ENCODE peak calls at places on chromosomes 11 and 22, in nine cellular contexts. O, E, G, I, Q, V, F, M and P are unnamed samples.

GRCh38 chr11:126343051-126343450 is 12.4 kb upstream of the ST3GAL4 start:
- DNase-seq in Q (no peak), E (no peak), O (no peak), M (no peak), F (no peak), V (no peak), I (no peak), G (no peak), P (no peak)

GRCh38 chr11:68892576-68892975 is 11.1 kb downstream of the MRPL21 start:
- DNase-seq in Q (no peak), V (no peak), G (no peak), M (no peak), F (no peak), I (peak), O (no peak), E (no peak), P (no peak)

GRCh38 chr11:124920870-124921609 is 2.0 kb downstream of the HEPN1 start:
- DNase-seq in O (peak), E (peak), F (peak), Q (peak), I (peak), M (no peak), V (peak), G (peak), P (peak)

GRCh38 chr11:12330491-12331231 is 46.7 kb upstream of the PARVA start:
- DNase-seq in F (no peak), M (no peak), E (no peak), Q (no peak), V (peak), G (no peak), I (no peak), O (no peak), P (no peak)

GRCh38 chr11:116638463-116638862 is 134.3 kb downstream of the BUD13 start:
- DNase-seq in G (no peak), I (no peak), O (no peak), E (no peak), M (no peak), V (no peak), Q (no peak), F (no peak), P (no peak)

GRCh38 chr11:9574556-9574805 is 1.0 kb downstream of the WEE1 start:
- DNase-seq in Q (peak), E (no peak), F (peak), M (no peak), O (peak), I (peak), G (peak), V (peak), P (peak)

GRCh38 chr11:126727381-126727780 is 273.2 kb downstream of the KIRREL3 start:
- DNase-seq in F (no peak), E (no peak), I (peak), G (no peak), M (no peak), O (no peak), V (no peak), Q (no peak), P (no peak)

GRCh38 chr11:114133548-114134329 is 74.2 kb downstream of the ZBTB16 start:
- DNase-seq in M (no peak), Q (no peak), F (no peak), I (no peak), G (no peak), V (no peak), O (no peak), E (no peak), P (no peak)

GRCh38 chr11:94746721-94747120 is 21.4 kb upstream of the AMOTL1 start:
- DNase-seq in E (no peak), O (peak), M (peak), I (no peak), F (no peak), G (no peak), V (no peak), Q (no peak), P (no peak)

GRCh38 chr22:35609761-35610160 is 7.4 kb downstream of the MB start:
- DNase-seq in G (no peak), V (no peak), Q (no peak), M (no peak), I (no peak), O (no peak), F (no peak), E (no peak), P (no peak)

GRCh38 chr22:30598986-30599385 is 7.3 kb upstream of the PES1 start:
- DNase-seq in E (no peak), G (no peak), O (no peak), F (no peak), Q (no peak), V (no peak), M (no peak), I (no peak), P (no peak)

GRCh38 chr11:95585071-95585751 is 204.4 kb downstream of the FAM76B start:
- DNase-seq in E (no peak), V (no peak), G (no peak), I (no peak), M (no peak), F (no peak), O (no peak), Q (no peak), P (no peak)

GRCh38 chr11:8013833-8014232 is 26.7 kb downstream of the EIF3F start:
- DNase-seq in V (no peak), Q (no peak), O (no peak), M (no peak), E (no peak), I (no peak), G (no peak), F (no peak), P (peak)

GRCh38 chr22:42984397-42984796 is 30.6 kb downstream of the PACSIN2 start:
- DNase-seq in M (no peak), Q (no peak), F (no peak), E (no peak), I (no peak), O (no peak), V (no peak), G (no peak), P (no peak)

GRCh38 chr11:114416441-114416928 is 16.0 kb downstream of the RBM7 start:
- DNase-seq in O (no peak), G (no peak), E (no peak), M (peak), I (no peak), V (peak), F (no peak), Q (no peak), P (no peak)

GRCh38 chr11:125338886-125339811 is 156.9 kb downstream of the FEZ1 start:
- DNase-seq in Q (no peak), V (peak), M (no peak), I (no peak), O (no peak), F (no peak), G (no peak), E (no peak), P (peak)

GRCh38 chr11:54558919-54559318 is 44.9 kb downstream of the OR4C46 start:
- DNase-seq in E (no peak), F (no peak), G (no peak), Q (no peak), V (no peak), M (no peak), O (peak), I (no peak), P (no peak)

GRCh38 chr22:44369916-44370804 is 57.4 kb upstream of the SHISAL1 start:
- DNase-seq in M (peak), O (no peak), G (no peak), I (no peak), E (peak), V (no peak), Q (no peak), F (peak), P (peak)

GRCh38 chr11:107818491-107818890 is 40.1 kb downstream of the SLC35F2 start:
- DNase-seq in G (no peak), M (no peak), E (no peak), V (no peak), F (no peak), Q (no peak), I (no peak), O (no peak), P (no peak)

GRCh38 chr11:104531075-104531474 is 367.1 kb upstream of the PDGFD start:
- DNase-seq in V (no peak), I (no peak), M (no peak), F (no peak), G (no peak), E (no peak), O (peak), Q (peak), P (no peak)

GRCh38 chr22:29710922-29711593 is 8.7 kb upstream of the CABP7 start:
- DNase-seq in G (peak), E (no peak), F (peak), V (no peak), Q (no peak), O (no peak), I (peak), M (no peak), P (no peak)

GRCh38 chr11:44774131-44774530 is 47.4 kb downstream of the TSPAN18 start:
- DNase-seq in V (no peak), G (peak), Q (no peak), E (no peak), O (no peak), F (peak), M (no peak), I (no peak), P (no peak)

GRCh38 chr11:44596541-44597276 is 31.2 kb downstream of the CD82 start:
- DNase-seq in F (no peak), Q (peak), M (no peak), O (no peak), E (no peak), V (no peak), I (no peak), G (no peak), P (no peak)

GRCh38 chr22:17888439-17888838 is 114.2 kb upstream of the BID start:
- DNase-seq in E (no peak), F (no peak), O (no peak), G (no peak), Q (no peak), V (no peak), M (no peak), I (no peak), P (no peak)

GRCh38 chr22:17890892-17891291 is 116.6 kb upstream of the BID start:
- DNase-seq in G (no peak), O (no peak), M (no peak), E (no peak), I (no peak), V (no peak), F (no peak), Q (no peak), P (no peak)

GRCh38 chr22:17891427-17892167 is 117.3 kb upstream of the BID start:
- DNase-seq in Q (no peak), E (peak), F (peak), M (no peak), G (no peak), V (no peak), I (no peak), O (no peak), P (no peak)

GRCh38 chr22:17890245-17890671 is 116.0 kb upstream of the BID start:
- DNase-seq in O (no peak), M (no peak), F (no peak), Q (no peak), G (no peak), V (no peak), E (peak), I (no peak), P (no peak)

GRCh38 chr22:17888855-17889254 is 114.6 kb upstream of the BID start:
- DNase-seq in I (no peak), V (peak), E (peak), M (no peak), O (no peak), G (no peak), F (no peak), Q (no peak), P (no peak)
- TF ChIP-seq CTCF in I (no peak), V (peak), E (no peak), M (no peak), O (no peak), G (no peak), F (no peak), Q (no peak), P (no peak)

DNA sequence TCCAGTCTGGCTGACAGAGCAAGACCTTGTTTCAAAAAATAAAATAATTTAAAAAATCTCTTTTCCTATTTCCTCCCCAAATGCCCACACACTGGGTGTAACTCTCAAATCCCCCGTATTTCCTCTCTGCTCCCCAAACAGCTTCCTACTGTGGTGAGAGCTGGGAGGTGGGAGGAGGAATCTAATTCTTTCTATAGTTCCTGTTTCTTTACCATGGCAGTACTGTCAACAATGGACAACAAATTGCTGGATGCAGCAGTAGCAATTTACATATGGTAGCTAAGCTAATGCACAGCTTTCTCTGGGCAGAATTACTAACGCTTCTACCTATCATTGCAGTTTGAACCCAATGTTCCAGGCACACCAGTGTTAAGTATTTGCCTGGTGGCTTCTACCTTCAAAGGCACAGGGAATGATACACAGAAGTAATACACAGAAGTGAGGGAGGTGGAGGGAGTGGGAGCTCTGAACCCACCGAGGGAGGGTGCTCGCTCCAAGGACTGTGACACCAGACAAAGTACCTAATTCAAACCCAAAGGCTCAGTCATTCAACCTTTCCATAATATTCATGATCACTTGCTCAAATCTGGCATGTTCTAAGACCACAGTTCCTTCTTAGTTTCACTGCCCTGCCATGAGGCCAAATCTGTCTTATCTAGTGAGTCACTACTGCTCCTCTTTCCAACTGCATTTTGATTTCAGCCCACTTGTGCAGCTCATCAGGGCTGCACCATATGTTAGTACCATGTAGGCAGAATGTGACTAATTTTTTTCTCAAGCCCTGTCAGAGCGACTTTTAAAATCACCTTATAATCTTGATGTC is 37.9 kb downstream of the CELF1 start:
- DNase-seq in V (peak), E (no peak), M (no peak), G (no peak), I (no peak), O (peak), F (no peak), Q (no peak), P (no peak)
- H3K27ac ChIP-seq in V (peak), E (peak), M (peak), G (peak), I (no peak), O (peak), F (peak), Q (no peak), P (peak)

GRCh38 chr11:87007938-87008337 is 29.8 kb upstream of the TMEM135 start:
- DNase-seq in E (no peak), I (no peak), Q (no peak), G (no peak), M (no peak), V (peak), O (no peak), F (no peak), P (no peak)
- TF ChIP-seq CTCF in E (no peak), I (no peak), Q (no peak), G (no peak), M (no peak), V (no peak), O (no peak), F (no peak), P (no peak)

GRCh38 chr11:16474659-16475058 is 118.3 kb upstream of the SOX6 start:
- DNase-seq in F (no peak), O (no peak), V (no peak), I (no peak), E (no peak), G (no peak), Q (no peak), M (no peak), P (no peak)

GRCh38 chr11:16468735-16469446 is 112.5 kb upstream of the SOX6 start:
- DNase-seq in I (no peak), Q (no peak), F (no peak), M (no peak), G (no peak), E (no peak), V (no peak), O (no peak), P (no peak)

DNA sequence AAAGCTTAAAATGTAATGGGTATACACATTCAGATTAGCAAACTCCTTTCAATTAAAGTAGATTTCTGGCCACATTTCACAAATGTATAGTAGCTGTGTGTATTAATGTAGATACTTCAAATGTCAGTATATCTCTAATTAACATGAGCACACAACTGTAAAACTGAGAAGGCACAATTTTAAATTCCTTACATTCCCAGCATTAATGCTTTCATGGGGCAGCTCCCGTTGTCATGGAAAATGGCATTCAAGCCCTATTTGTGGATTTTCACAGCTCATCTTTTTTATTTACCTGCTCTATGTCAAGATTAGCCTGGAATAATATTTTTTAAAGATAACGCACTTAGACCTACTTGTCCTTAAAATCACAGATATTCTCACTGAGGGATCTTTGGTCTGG is 113.6 kb upstream of the SOX6 start:
- DNase-seq in G (no peak), E (no peak), V (no peak), Q (no peak), O (no peak), F (no peak), I (no peak), M (no peak), P (no peak)
- H3K27ac ChIP-seq in G (no peak), E (no peak), V (no peak), Q (no peak), O (no peak), F (peak), I (no peak), M (no peak), P (no peak)

GRCh38 chr11:10692716-10693115 is 839 bp downstream of the IRAG1 start:
- DNase-seq in M (no peak), E (no peak), V (no peak), I (peak), F (no peak), Q (no peak), G (no peak), O (no peak), P (no peak)

GRCh38 chr11:10683429-10683828 is 10.1 kb downstream of the IRAG1 start:
- DNase-seq in M (no peak), I (no peak), G (no peak), O (no peak), F (no peak), Q (no peak), E (no peak), V (no peak), P (no peak)

GRCh38 chr11:10693509-10694071 is at the start of gene IRAG1:
- DNase-seq in I (peak), V (peak), F (peak), G (peak), O (no peak), E (peak), M (no peak), Q (no peak), P (peak)

DNA sequence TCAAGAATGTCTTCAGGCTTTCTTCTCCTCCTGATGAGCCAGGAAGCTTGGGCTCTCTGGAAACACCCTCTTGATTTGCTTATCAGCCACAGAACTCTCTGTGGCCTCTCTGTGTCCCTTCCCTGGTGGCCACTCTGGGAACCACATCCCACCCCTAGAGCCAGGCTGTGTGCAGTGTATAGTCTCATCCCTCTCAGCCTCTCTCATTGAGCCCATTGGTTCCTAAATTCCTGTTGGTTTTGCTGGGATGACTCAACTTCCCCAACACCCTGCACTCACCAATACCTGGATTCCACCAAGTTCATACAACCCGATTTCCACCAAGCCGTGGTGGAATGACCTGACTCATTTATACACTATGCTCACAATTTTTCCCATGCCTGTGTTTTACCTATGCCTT is 5.2 kb downstream of the IRAG1 start:
- DNase-seq in O (no peak), E (no peak), F (no peak), M (peak), Q (no peak), V (no peak), I (no peak), G (no peak), P (no peak)
- TF ChIP-seq CTCF in O (no peak), E (no peak), F (peak), M (peak), Q (no peak), V (peak), I (no peak), G (no peak), P (peak)

GRCh38 chr11:115527534-115528125 is 23.4 kb upstream of the CADM1 start:
- DNase-seq in I (no peak), G (no peak), Q (no peak), V (no peak), M (no peak), E (no peak), F (no peak), O (no peak), P (no peak)

GRCh38 chr11:115524572-115524971 is 20.4 kb upstream of the CADM1 start:
- DNase-seq in O (no peak), M (no peak), Q (no peak), G (no peak), F (no peak), E (no peak), V (no peak), I (no peak), P (no peak)

GRCh38 chr11:115528217-115528616 is 24.0 kb upstream of the CADM1 start:
- DNase-seq in Q (no peak), G (no peak), I (no peak), E (no peak), O (no peak), V (no peak), M (no peak), F (peak), P (no peak)

GRCh38 chr11:115523727-115524399 is 19.6 kb upstream of the CADM1 start:
- DNase-seq in I (no peak), F (no peak), Q (no peak), O (no peak), M (no peak), G (no peak), V (no peak), E (no peak), P (no peak)

GRCh38 chr11:115525600-115526006 is 21.4 kb upstream of the CADM1 start:
- DNase-seq in M (no peak), V (no peak), I (no peak), F (no peak), O (no peak), G (no peak), Q (no peak), E (no peak), P (no peak)
- H3K27ac ChIP-seq in M (no peak), V (no peak), I (no peak), F (no peak), O (no peak), G (no peak), Q (no peak), E (no peak), P (no peak)

GRCh38 chr11:65095974-65096806 is at the start of gene VPS51:
- DNase-seq in G (peak), I (peak), V (peak), F (peak), O (peak), M (peak), E (peak), Q (peak), P (peak)
- TF ChIP-seq CTCF in G (no peak), I (no peak), V (no peak), F (peak), O (no peak), M (no peak), E (no peak), Q (no peak), P (no peak)